ENCODE peak calls at places on chromosome 15, in four cellular contexts. One of them, this sample, is unnamed.
A peak's percentile ranks its signal among the peaks of the same experiment; 100 is the strongest.

GRCh38 chr15:89714775-89715174 is 24.2 kb downstream of the WDR93 start:
- DNase-seq in HT1080: no peak
- DNase-seq in uterus: no peak
- DNase-seq in renal cortical epithelial cell: no peak
- DNase-seq in this sample: no peak

GRCh38 chr15:68930268-68931022 is at the start of gene SPESP1:
- DNase-seq in HT1080: no peak
- DNase-seq in uterus: peak; percentile 52
- DNase-seq in renal cortical epithelial cell: peak; percentile 24
- DNase-seq in this sample: peak; percentile 89

GRCh38 chr15:56913670-56914069 is 4.8 kb upstream of the TCF12 start:
- DNase-seq in HT1080: no peak
- DNase-seq in uterus: no peak
- DNase-seq in renal cortical epithelial cell: no peak
- DNase-seq in this sample: no peak

GRCh38 chr15:59713177-59713576 is 24.1 kb upstream of the BNIP2 start:
- DNase-seq in HT1080: no peak
- DNase-seq in uterus: no peak
- DNase-seq in renal cortical epithelial cell: no peak
- DNase-seq in this sample: no peak

GRCh38 chr15:80948651-80949292 is 40.8 kb downstream of the MESD start:
- DNase-seq in HT1080: no peak
- DNase-seq in uterus: peak; percentile 11
- DNase-seq in renal cortical epithelial cell: no peak
- DNase-seq in this sample: no peak

GRCh38 chr15:65318870-65319356 is 14.4 kb downstream of the RNU5B-1 start:
- DNase-seq in HT1080: peak; percentile 78
- DNase-seq in uterus: peak; percentile 85
- DNase-seq in renal cortical epithelial cell: peak; percentile 56
- DNase-seq in this sample: peak; percentile 79

GRCh38 chr15:56806147-56806536 is 72.8 kb upstream of the ZNF280D start:
- DNase-seq in HT1080: no peak
- DNase-seq in uterus: no peak
- DNase-seq in renal cortical epithelial cell: no peak
- DNase-seq in this sample: no peak

GRCh38 chr15:66389098-66389858 is 2.6 kb downstream of the MAP2K1 start:
- DNase-seq in HT1080: no peak
- DNase-seq in uterus: no peak
- DNase-seq in renal cortical epithelial cell: no peak
- DNase-seq in this sample: no peak

GRCh38 chr15:31799711-31800321 is 230.5 kb upstream of the CHRNA7 start:
- DNase-seq in HT1080: peak; percentile 19
- DNase-seq in uterus: no peak
- DNase-seq in renal cortical epithelial cell: no peak
- DNase-seq in this sample: peak; percentile 1

GRCh38 chr15:69045810-69046209 is 31.3 kb downstream of the NOX5 start:
- DNase-seq in HT1080: peak; percentile 17
- DNase-seq in uterus: no peak
- DNase-seq in renal cortical epithelial cell: peak; percentile 36
- DNase-seq in this sample: peak; percentile 67